ENCODE peak calls at places on chromosomes 13 and 19, in seven cellular contexts. U, R, B, X, A, Q and G are unnamed samples.

GRCh38 chr19:58325623-58326022 is 1.2 kb upstream of the ZSCAN22 start:
- DNase-seq in A (no peak), X (no peak), B (no peak), R (no peak), Q (no peak), U (no peak), G (no peak)

GRCh38 chr19:43395561-43395960 is 19.1 kb upstream of the TEX101 start:
- DNase-seq in U (no peak), Q (no peak), X (no peak), B (no peak), A (no peak), R (no peak), G (peak)

GRCh38 chr13:20148501-20149183 is 12.2 kb downstream of the GJA3 start:
- DNase-seq in R (no peak), Q (no peak), A (no peak), X (no peak), U (no peak), B (no peak), G (no peak)

GRCh38 chr13:106153876-106154275 is 381.6 kb downstream of the EFNB2 start:
- DNase-seq in U (no peak), X (no peak), A (no peak), B (no peak), Q (no peak), R (no peak), G (no peak)

GRCh38 chr13:20069956-20070355 is 90.9 kb downstream of the GJA3 start:
- DNase-seq in B (no peak), Q (no peak), R (no peak), X (no peak), U (no peak), A (no peak), G (no peak)

GRCh38 chr13:53382008-53382407 is 353.4 kb downstream of the OLFM4 start:
- DNase-seq in X (no peak), A (no peak), U (no peak), Q (no peak), R (no peak), B (no peak), G (no peak)

GRCh38 chr13:31767175-31767900 is 28.0 kb downstream of the RXFP2 start:
- DNase-seq in R (no peak), U (no peak), B (no peak), A (no peak), X (no peak), Q (no peak), G (no peak)

GRCh38 chr13:22106058-22106457 is 435.2 kb downstream of the FGF9 start:
- DNase-seq in Q (no peak), R (no peak), X (no peak), B (no peak), U (no peak), A (no peak), G (no peak)

GRCh38 chr13:110758195-110758594 is 44.7 kb downstream of the ING1 start:
- DNase-seq in R (no peak), Q (no peak), U (no peak), A (no peak), X (no peak), B (no peak), G (no peak)

GRCh38 chr19:7904074-7905020 is 670 bp downstream of the MAP2K7 start:
- DNase-seq in R (no peak), A (no peak), Q (no peak), B (no peak), U (peak), X (peak), G (peak)

GRCh38 chr19:2199215-2199614 is 35.5 kb downstream of the DOT1L start:
- DNase-seq in A (no peak), Q (no peak), X (no peak), B (no peak), R (no peak), U (peak), G (no peak)

GRCh38 chr19:48113190-48113917 is 2.7 kb upstream of the PLA2G4C start:
- DNase-seq in U (no peak), A (no peak), Q (no peak), X (no peak), B (no peak), R (no peak), G (no peak)

GRCh38 chr19:19510432-19510831 is 4.9 kb downstream of the TSSK6 start:
- DNase-seq in U (no peak), A (no peak), B (no peak), X (no peak), R (no peak), Q (no peak), G (no peak)

GRCh38 chr19:32041681-32042292 is 303.6 kb upstream of the ZNF507 start:
- DNase-seq in U (peak), R (no peak), X (peak), Q (no peak), B (no peak), A (peak), G (peak)

GRCh38 chr19:48246101-48246500 is 9.6 kb downstream of the CARD8 start:
- DNase-seq in U (no peak), A (no peak), B (no peak), Q (no peak), R (no peak), X (no peak), G (no peak)

GRCh38 chr19:18317998-18318800 is 4.7 kb downstream of the LSM4 start:
- DNase-seq in R (no peak), X (peak), B (no peak), Q (no peak), A (peak), U (peak), G (no peak)

GRCh38 chr19:9621156-9622037 is at the start of gene ZNF561:
- DNase-seq in U (peak), X (peak), B (peak), A (peak), Q (peak), R (peak), G (peak)

GRCh38 chr19:4969772-4970531 is 1.0 kb downstream of the KDM4B start:
- DNase-seq in A (no peak), R (no peak), X (no peak), U (peak), Q (peak), B (no peak), G (peak)

GRCh38 chr19:13089139-13089856 is 13.4 kb downstream of the LYL1 start:
- DNase-seq in Q (no peak), B (no peak), A (peak), X (peak), U (peak), R (no peak), G (no peak)

GRCh38 chr13:18212873-18213272 is 968.8 kb downstream of the TUBA3C start:
- DNase-seq in A (peak), B (no peak), R (no peak), U (no peak), Q (no peak), X (no peak), G (peak)

GRCh38 chr19:57587529-57587928 is 3.6 kb downstream of the ZIK1 start:
- DNase-seq in X (no peak), B (no peak), A (no peak), Q (no peak), U (no peak), R (no peak), G (no peak)

GRCh38 chr19:1027020-1027952 is 878 bp downstream of the CNN2 start:
- DNase-seq in X (no peak), U (no peak), A (no peak), R (no peak), B (no peak), Q (no peak), G (peak)

GRCh38 chr13:110455941-110456340 is 105.6 kb downstream of the RAB20 start:
- DNase-seq in B (peak), U (peak), R (peak), A (peak), X (peak), Q (no peak), G (peak)

GRCh38 chr13:40518481-40518882 is 148.0 kb downstream of the FOXO1 start:
- DNase-seq in B (no peak), X (no peak), Q (peak), A (no peak), U (no peak), R (no peak), G (no peak)

GRCh38 chr19:45103200-45103624 is 10.2 kb downstream of the PPP1R37 start:
- DNase-seq in U (no peak), Q (no peak), B (no peak), R (no peak), A (no peak), X (no peak), G (no peak)

DNA sequence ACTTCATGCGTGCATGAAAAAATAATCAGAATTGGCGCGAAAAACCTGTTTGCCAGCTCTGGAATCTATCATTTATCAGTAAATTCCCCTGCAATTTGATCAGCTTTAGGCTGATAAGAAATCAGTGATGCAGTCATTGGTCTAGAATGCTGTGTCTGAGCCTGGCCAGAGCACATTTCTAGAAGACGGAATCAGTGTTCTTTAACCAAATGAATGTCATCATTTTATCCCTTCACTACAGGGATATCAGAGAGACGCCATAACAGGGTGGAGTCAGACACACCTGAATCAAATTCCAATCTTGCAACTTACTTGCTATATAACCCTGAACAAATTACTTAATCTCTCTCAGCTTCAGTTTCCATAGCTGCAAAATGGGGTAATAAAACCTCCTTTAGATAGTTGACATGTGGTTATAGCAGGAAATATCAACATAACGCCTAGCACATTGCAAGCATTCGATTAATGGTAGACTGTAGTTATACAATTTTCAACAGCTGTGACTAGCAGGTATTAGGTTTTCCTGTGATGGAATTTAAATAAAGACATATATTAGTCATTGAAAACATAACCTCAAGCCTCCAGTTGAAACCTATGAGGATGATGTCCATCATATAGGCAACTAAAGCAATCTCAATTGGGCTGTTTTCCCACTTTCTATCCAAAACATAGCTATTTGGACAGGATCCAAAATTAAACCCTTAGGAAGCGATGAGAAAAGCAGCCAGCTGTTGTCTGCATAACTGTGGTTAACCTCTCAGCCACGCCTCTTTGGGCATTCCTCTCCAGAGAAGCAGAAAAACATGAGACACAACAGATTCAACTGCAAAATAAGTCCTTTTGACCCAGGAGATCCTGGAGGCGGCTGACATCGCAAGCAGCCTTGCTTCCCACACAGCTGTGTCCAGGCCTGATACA is 51.6 kb upstream of the UBL3 start:
- DNase-seq in U (no peak), Q (no peak), B (no peak), R (no peak), X (no peak), A (no peak), G (no peak)
- TF ChIP-seq JUND in U (peak), Q (no peak), B (no peak), R (no peak), X (no peak), A (no peak), G (no peak)

GRCh38 chr13:38674208-38674607 is 12.7 kb upstream of the FREM2 start:
- DNase-seq in R (no peak), Q (no peak), X (no peak), U (no peak), A (no peak), B (no peak), G (no peak)
- TF ChIP-seq JUND in R (no peak), Q (no peak), X (no peak), U (no peak), A (no peak), B (peak), G (no peak)

DNA sequence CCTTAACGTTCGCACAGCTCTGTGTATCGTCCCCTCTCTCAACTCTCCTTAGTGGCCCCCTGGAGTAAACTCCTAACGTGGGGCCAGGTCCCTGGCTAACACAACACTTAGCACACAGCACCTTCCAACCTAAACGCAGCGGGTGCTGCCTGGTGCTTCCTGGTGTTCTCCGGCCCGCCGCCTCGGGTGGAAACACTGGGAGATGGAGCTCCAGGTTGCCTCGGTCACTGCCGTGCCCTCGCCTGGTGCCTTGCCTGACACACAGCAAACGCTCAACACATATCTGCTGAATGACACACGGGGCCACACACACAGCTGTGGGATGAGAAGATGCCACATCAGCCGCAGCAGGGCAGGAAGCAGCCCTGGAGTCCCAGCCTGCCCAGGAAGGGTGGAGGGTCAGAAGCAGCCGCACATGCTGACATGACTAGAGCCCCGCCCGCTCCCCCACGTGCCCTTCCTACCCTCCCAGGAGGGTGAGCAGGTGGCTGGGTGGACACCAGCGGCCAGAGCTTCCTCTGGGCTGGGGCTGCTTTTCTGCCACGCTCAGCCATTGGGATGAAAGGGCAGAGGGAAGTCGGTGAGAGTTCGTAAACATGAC is 6.6 kb downstream of the PEPD start:
- DNase-seq in X (no peak), A (no peak), B (no peak), R (no peak), U (no peak), Q (no peak), G (no peak)
- TF ChIP-seq JUND in X (no peak), A (no peak), B (no peak), R (no peak), U (no peak), Q (no peak), G (no peak)

GRCh38 chr19:16456652-16457194 is 15.0 kb downstream of the EPS15L1 start:
- DNase-seq in Q (no peak), B (no peak), U (peak), A (no peak), R (no peak), X (no peak), G (no peak)
- TF ChIP-seq JUND in Q (no peak), B (no peak), U (no peak), A (no peak), R (no peak), X (no peak), G (no peak)

DNA sequence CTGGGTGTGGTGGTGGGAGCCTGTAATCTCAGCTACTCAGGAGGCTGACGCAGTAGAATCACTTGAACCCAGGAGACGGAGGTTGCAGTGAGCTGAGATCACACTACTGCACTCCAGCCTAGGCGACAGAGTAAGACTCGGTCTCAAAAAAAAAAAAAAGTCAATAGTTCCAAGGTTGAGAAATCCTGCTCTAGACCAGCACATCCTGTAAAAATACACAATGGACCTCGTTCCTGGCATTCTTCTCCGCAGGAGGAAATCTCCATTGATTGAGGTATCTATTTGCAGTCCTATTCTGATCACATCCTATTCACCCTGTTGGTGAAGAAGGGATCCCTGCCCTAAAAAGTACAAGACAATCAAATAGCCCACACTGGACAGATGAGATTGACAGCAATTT is 15.2 kb downstream of the ZFP14 start:
- DNase-seq in Q (no peak), A (no peak), R (no peak), U (no peak), B (no peak), X (no peak), G (no peak)
- TF ChIP-seq JUND in Q (no peak), A (no peak), R (no peak), U (no peak), B (no peak), X (no peak), G (no peak)

GRCh38 chr13:66765559-66765958 is 464.6 kb downstream of the PCDH9 start:
- DNase-seq in A (no peak), U (no peak), B (no peak), R (no peak), X (no peak), Q (no peak), G (peak)
- TF ChIP-seq JUND in A (no peak), U (no peak), B (no peak), R (no peak), X (no peak), Q (no peak), G (no peak)

GRCh38 chr19:52991484-52991883 is 22.2 kb upstream of the ERVV-1 start:
- DNase-seq in U (no peak), Q (no peak), X (no peak), A (no peak), B (no peak), R (no peak), G (no peak)
- TF ChIP-seq JUND in U (peak), Q (no peak), X (no peak), A (no peak), B (no peak), R (peak), G (no peak)

GRCh38 chr13:34151885-34152284 is 333.9 kb downstream of the RFC3 start:
- DNase-seq in Q (no peak), R (no peak), B (no peak), U (no peak), X (no peak), A (no peak), G (no peak)

GRCh38 chr13:34155931-34156607 is 338.1 kb downstream of the RFC3 start:
- DNase-seq in R (peak), U (no peak), A (no peak), B (no peak), Q (no peak), X (no peak), G (no peak)

GRCh38 chr13:34153428-34154180 is 335.7 kb downstream of the RFC3 start:
- DNase-seq in R (no peak), X (no peak), B (no peak), A (no peak), Q (no peak), U (no peak), G (no peak)

GRCh38 chr13:34152409-34152808 is 334.5 kb downstream of the RFC3 start:
- DNase-seq in B (no peak), R (no peak), U (no peak), X (no peak), A (no peak), Q (no peak), G (no peak)

DNA sequence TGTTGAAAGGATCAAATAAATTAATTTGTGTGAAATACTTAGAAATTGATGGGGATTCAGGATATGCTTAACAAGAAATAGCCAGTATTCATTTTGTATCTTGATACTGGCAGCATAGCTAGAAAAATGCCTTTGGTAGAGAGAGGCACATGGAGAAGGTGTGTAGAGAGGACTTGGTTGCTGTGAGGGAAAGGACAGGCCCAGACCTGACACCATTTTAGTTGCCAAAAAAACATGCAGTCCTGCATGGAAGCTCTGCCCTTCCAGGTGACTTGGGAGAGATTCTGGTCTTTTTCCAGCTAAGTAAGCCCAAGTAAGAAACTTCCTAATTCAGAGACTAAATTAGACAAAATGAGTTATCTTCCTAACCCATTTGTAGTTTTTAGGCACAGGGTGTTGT is 335.0 kb downstream of the RFC3 start:
- DNase-seq in U (no peak), B (no peak), A (no peak), R (no peak), X (no peak), Q (no peak), G (no peak)
- TF ChIP-seq JUND in U (no peak), B (no peak), A (no peak), R (no peak), X (no peak), Q (no peak), G (no peak)